ENCODE peak calls at places on chromosomes 16 and 17, in six cellular contexts. Y is effector memory CD4-positive, alpha-beta T cell; N is body of pancreas; T is MM.1S; Z is AG04450; R is CD8-positive, alpha-beta memory T cell. D is an unnamed sample.

GRCh38 chr17:28258347-28258887 is 60.6 kb upstream of the TMEM97 start:
- DNase-seq in R (no peak), Z (no peak), Y (no peak), N (peak; percentile 69), T (no peak), D (no peak)

GRCh38 chr17:48134912-48135480 is 27.4 kb downstream of the SNX11 start:
- DNase-seq in Z (no peak), N (no peak), R (no peak), Y (no peak), T (no peak), D (no peak)

GRCh38 chr16:19744670-19745069 is 26.6 kb downstream of the IQCK start:
- DNase-seq in T (no peak), Z (no peak), Y (no peak), R (no peak), N (no peak), D (no peak)

GRCh38 chr16:50742521-50743150 is 750 bp downstream of the CYLD start:
- DNase-seq in R (peak; percentile 59), Y (peak; percentile 42), Z (no peak), T (peak; percentile 47), N (peak; percentile 29), D (peak; percentile 29)

GRCh38 chr17:83202002-83203000 is 122.9 kb downstream of the METRNL start:
- DNase-seq in Z (no peak), N (peak; percentile 2), T (no peak), R (no peak), Y (no peak), D (peak; percentile 8)

GRCh38 chr16:81491522-81492188 is 47.0 kb downstream of the CMIP start:
- DNase-seq in N (no peak), Z (no peak), R (no peak), T (no peak), Y (no peak), D (no peak)

GRCh38 chr16:62067182-62067581 is 30.9 kb upstream of the CDH8 start:
- DNase-seq in Z (no peak), T (no peak), R (no peak), N (no peak), Y (no peak), D (no peak)

GRCh38 chr16:56212144-56212543 is 20.9 kb downstream of the GNAO1 start:
- DNase-seq in Y (no peak), T (no peak), Z (no peak), N (no peak), R (no peak), D (no peak)

GRCh38 chr16:55482056-55482455 is 3.1 kb downstream of the MMP2 start:
- DNase-seq in T (no peak), N (no peak), Z (no peak), R (no peak), Y (no peak), D (no peak)

GRCh38 chr17:31811021-31811565 is 48.0 kb downstream of the COPRS start:
- DNase-seq in R (no peak), Z (no peak), N (no peak), Y (no peak), T (no peak), D (no peak)

GRCh38 chr17:30363715-30364202 is 15.0 kb upstream of the CPD start:
- DNase-seq in R (peak; percentile 70), Z (peak; percentile 81), T (peak; percentile 72), N (peak; percentile 53), Y (peak; percentile 70), D (no peak)

GRCh38 chr17:62822080-62822904 is 14.2 kb upstream of the MARCHF10 start:
- DNase-seq in R (no peak), Y (no peak), Z (no peak), N (no peak), T (no peak), D (no peak)

GRCh38 chr17:59558953-59559352 is 6.5 kb upstream of the DHX40 start:
- DNase-seq in T (no peak), R (no peak), Z (no peak), N (no peak), Y (no peak), D (no peak)

GRCh38 chr17:74241434-74241833 is 28.1 kb downstream of the TTYH2 start:
- DNase-seq in Z (no peak), R (no peak), Y (no peak), N (peak; percentile 48), T (no peak), D (no peak)

GRCh38 chr16:79284760-79285159 is 315.8 kb downstream of the MAF start:
- DNase-seq in N (no peak), Z (no peak), T (no peak), R (no peak), Y (no peak), D (no peak)

GRCh38 chr17:21010705-21011596 is 31.9 kb downstream of the USP22 start:
- DNase-seq in Z (no peak), R (no peak), T (no peak), N (no peak), Y (no peak), D (no peak)

GRCh38 chr17:64355536-64356303 is 34.9 kb downstream of the PECAM1 start:
- DNase-seq in N (no peak), T (no peak), Z (no peak), R (no peak), Y (no peak), D (no peak)

GRCh38 chr16:20300312-20301097 is 26.8 kb downstream of the GP2 start:
- DNase-seq in N (peak; percentile 77), Y (no peak), Z (no peak), T (peak; percentile 68), R (no peak), D (peak; percentile 18)

GRCh38 chr16:4051591-4051990 is 64.7 kb downstream of the ADCY9 start:
- DNase-seq in N (no peak), Z (no peak), T (no peak), R (no peak), Y (no peak), D (no peak)

GRCh38 chr17:39027037-39027436 is 59.8 kb upstream of the FBXO47 start:
- DNase-seq in R (no peak), Y (no peak), T (no peak), Z (no peak), N (peak; percentile 84), D (peak; percentile 82)

GRCh38 chr16:89179148-89179484 is 7.6 kb downstream of the CDH15 start:
- DNase-seq in T (no peak), N (no peak), Z (no peak), Y (no peak), R (no peak), D (no peak)

GRCh38 chr16:50310308-50311133 is 44.2 kb downstream of the ADCY7 start:
- DNase-seq in T (no peak), Y (no peak), R (no peak), N (no peak), Z (no peak), D (no peak)

GRCh38 chr16:31072540-31073072 is 1.4 kb downstream of the ZNF668 start:
- DNase-seq in Y (no peak), T (peak; percentile 35), Z (no peak), N (no peak), R (no peak), D (no peak)

GRCh38 chr17:50863221-50863843 is 2.8 kb downstream of the TOB1 start:
- DNase-seq in T (peak; percentile 38), R (no peak), Z (no peak), N (peak; percentile 72), Y (no peak), D (no peak)

GRCh38 chr16:22001591-22001990 is 675 bp upstream of the PDZD9 start:
- DNase-seq in T (no peak), Z (peak; percentile 13), Y (no peak), R (no peak), N (no peak), D (no peak)

GRCh38 chr16:3882531-3882930 is 2.0 kb upstream of the CREBBP start:
- DNase-seq in N (no peak), Y (no peak), R (no peak), T (no peak), Z (no peak), D (no peak)

DNA sequence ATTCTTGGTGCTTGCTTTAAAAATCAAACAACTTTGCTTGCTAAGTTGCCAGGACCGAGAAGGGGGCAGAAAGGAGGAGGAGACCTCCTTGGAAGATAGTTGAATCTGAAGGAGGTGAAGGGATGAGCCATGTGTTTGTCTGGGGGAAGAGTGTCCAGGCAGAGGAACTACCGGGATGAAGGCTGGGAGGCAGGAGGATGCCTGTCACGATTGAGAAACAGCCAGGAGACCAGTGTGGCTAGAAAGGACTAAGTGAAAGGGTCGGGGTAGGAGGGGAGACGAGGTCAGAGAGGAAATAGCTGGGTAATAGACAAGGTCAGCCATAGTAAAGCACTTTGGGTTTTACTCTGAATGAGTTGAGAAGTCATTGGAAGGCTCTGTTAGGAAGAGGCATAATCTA is 38.9 kb upstream of the CSNK2A2 start:
- DNase-seq in Z (no peak), R (no peak), N (no peak), T (no peak), Y (no peak), D (no peak)
- H3K4me3 ChIP-seq in Z (no peak overlapping the region), R (no peak overlapping the region), N (no peak overlapping the region), T (no peak overlapping the region), Y (no peak overlapping the region), D (no peak overlapping the region)

GRCh38 chr16:68835970-68836369 is 7.4 kb upstream of the TANGO6 start:
- DNase-seq in T (no peak), Z (no peak), N (no peak), Y (no peak), R (no peak), D (no peak)

GRCh38 chr16:68834550-68834949 is 8.8 kb upstream of the TANGO6 start:
- DNase-seq in N (no peak), Y (no peak), Z (no peak), R (no peak), T (no peak), D (no peak)

DNA sequence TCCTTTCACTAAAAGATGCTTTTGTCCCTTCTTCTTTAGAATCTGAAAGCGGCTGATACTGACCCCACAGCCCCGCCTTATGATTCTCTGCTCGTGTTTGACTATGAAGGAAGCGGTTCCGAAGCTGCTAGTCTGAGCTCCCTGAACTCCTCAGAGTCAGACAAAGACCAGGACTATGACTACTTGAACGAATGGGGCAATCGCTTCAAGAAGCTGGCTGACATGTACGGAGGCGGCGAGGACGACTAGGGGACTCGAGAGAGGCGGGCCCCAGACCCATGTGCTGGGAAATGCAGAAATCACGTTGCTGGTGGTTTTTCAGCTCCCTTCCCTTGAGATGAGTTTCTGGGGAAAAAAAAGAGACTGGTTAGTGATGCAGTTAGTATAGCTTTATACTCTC is 10.1 kb upstream of the TANGO6 start:
- DNase-seq in R (no peak), Z (no peak), N (no peak), T (no peak), Y (no peak), D (no peak)
- H3K4me3 ChIP-seq in R (no peak overlapping the region), Z (no peak overlapping the region), N (no peak overlapping the region), T (no peak overlapping the region), Y (no peak overlapping the region), D (no peak overlapping the region)

GRCh38 chr16:73068546-73069401 is 20.8 kb upstream of the ZFHX3 start:
- DNase-seq in R (no peak), T (no peak), Z (peak; percentile 94), N (peak; percentile 74), Y (no peak), D (peak; percentile 74)
- H3K4me3 ChIP-seq in R (no peak overlapping the region), T (no peak overlapping the region), Z (peak overlapping the region; percentile 21), N (no peak overlapping the region), Y (no peak overlapping the region), D (no peak overlapping the region)

DNA sequence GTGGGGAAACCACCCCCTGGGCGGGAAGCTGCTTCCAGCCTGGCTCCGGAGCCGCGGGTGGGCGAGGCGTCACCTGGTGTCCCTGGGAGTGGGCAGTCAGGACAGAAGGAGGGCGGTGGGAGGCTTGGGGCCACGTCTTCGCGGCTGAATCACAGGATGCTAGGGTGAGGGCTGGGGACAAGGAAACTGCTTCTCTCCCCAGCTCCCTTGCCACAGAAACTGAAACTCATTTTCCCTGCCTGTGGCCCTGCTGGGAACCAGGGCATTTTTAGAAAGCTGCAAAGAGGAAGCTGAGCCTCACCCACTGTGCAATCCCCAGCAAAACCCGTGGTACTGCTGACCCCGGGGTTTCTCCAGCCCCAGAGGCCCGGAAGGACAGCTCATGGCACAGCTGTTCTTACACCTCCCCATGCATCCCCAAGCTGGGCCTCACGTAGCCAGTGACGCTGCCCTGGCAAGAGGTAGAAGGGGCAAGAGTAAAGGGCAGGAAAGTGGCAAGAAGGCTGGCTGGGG is 8.2 kb downstream of the RHBDF2 start:
- DNase-seq in Y (peak; percentile 23), R (peak; percentile 30), Z (peak; percentile 68), N (peak; percentile 82), T (peak; percentile 81), D (peak; percentile 69)
- H3K4me3 ChIP-seq in Y (peak overlapping the region; percentile 37), R (peak overlapping the region; percentile 51), Z (peak overlapping the region; percentile 10), N (no peak overlapping the region), T (peak overlapping the region; percentile 10), D (peak overlapping the region; percentile 41)

D was measured in left ventricle myocardium inferior.